ENCODE peak calls at places on chromosomes 7 and 10, in nine cellular contexts. M is lower lobe of right lung; O is AG04450; S is esophagus muscularis mucosa; I is HCT116; D is effector memory CD4-positive, alpha-beta T cell; N is right lobe of liver; E is A673; B is A549. Y is an unnamed sample.

GRCh38 chr7:66696774-66697191 is 43.8 kb upstream of the RABGEF1 start:
- DNase-seq in B (peak; percentile 28), D (no peak), E (peak; percentile 25), I (no peak), M (no peak), S (no peak), N (no peak), O (no peak), Y (no peak)

GRCh38 chr7:111429781-111430180 is 132.5 kb downstream of the IMMP2L start:
- DNase-seq in N (no peak), O (no peak), B (no peak), S (no peak), M (no peak), E (no peak), D (no peak), I (no peak), Y (no peak)

GRCh38 chr7:75737856-75738603 is 711 bp downstream of the HIP1 start:
- DNase-seq in O (no peak), E (no peak), M (no peak), B (no peak), N (no peak), S (no peak), I (no peak), D (no peak), Y (peak; percentile 35)

GRCh38 chr10:32957341-32958084 is 517 bp downstream of the ITGB1 start:
- DNase-seq in N (peak; percentile 72), M (peak; percentile 83), D (no peak), I (no peak), O (no peak), E (peak; percentile 63), S (no peak), B (peak; percentile 48), Y (peak; percentile 55)

GRCh38 chr7:1725766-1726630 is 55.9 kb downstream of the ELFN1 start:
- DNase-seq in O (no peak), D (no peak), N (no peak), S (no peak), I (no peak), B (no peak), E (no peak), M (no peak), Y (no peak)

GRCh38 chr10:29621161-29621560 is 13.6 kb downstream of the SVIL start:
- DNase-seq in E (peak; percentile 73), I (no peak), O (no peak), B (peak; percentile 15), N (peak; percentile 37), S (no peak), M (no peak), D (no peak), Y (no peak)

GRCh38 chr7:35722054-35722849 is 27.3 kb upstream of the HERPUD2 start:
- DNase-seq in O (no peak), M (no peak), N (no peak), B (no peak), E (peak; percentile 87), D (no peak), S (no peak), I (no peak), Y (peak; percentile 49)

GRCh38 chr7:3250725-3251124 is 50.3 kb upstream of the SDK1 start:
- DNase-seq in I (no peak), D (no peak), E (no peak), M (no peak), B (no peak), N (no peak), S (no peak), O (no peak), Y (no peak)

GRCh38 chr10:128069351-128070051 is 56.7 kb downstream of the MKI67 start:
- DNase-seq in B (peak; percentile 70), M (peak; percentile 70), N (peak; percentile 77), E (peak; percentile 85), I (peak; percentile 57), D (peak; percentile 72), S (no peak), O (peak; percentile 33), Y (peak; percentile 84)

GRCh38 chr7:143120696-143121405 is 11.0 kb upstream of the PIP start:
- DNase-seq in O (no peak), N (no peak), I (no peak), M (no peak), D (no peak), S (no peak), B (peak; percentile 25), E (peak; percentile 21), Y (no peak)

GRCh38 chr7:111089822-111090426 is 1.0 kb upstream of the LRRN3 start:
- DNase-seq in D (no peak), I (peak; percentile 34), E (peak; percentile 58), S (no peak), O (no peak), M (no peak), B (peak; percentile 55), N (no peak), Y (peak; percentile 44)

GRCh38 chr7:42348627-42349026 is 111.6 kb upstream of the GLI3 start:
- DNase-seq in O (no peak), M (no peak), S (no peak), E (no peak), B (no peak), I (no peak), D (no peak), N (no peak), Y (no peak)

GRCh38 chr7:155802906-155803417 is 9.3 kb downstream of the SHH start:
- DNase-seq in D (no peak), M (peak; percentile 35), O (no peak), I (no peak), N (no peak), S (no peak), B (no peak), E (no peak), Y (no peak)

GRCh38 chr7:155803418-155804376 is 8.6 kb downstream of the SHH start:
- DNase-seq in B (peak; percentile 64), I (no peak), E (peak; percentile 45), N (no peak), S (no peak), D (no peak), M (peak; percentile 91), O (no peak), Y (no peak)

GRCh38 chr7:155804897-155805825 is 7.1 kb downstream of the SHH start:
- DNase-seq in O (no peak), N (no peak), S (no peak), M (peak; percentile 74), I (no peak), E (peak; percentile 87), D (no peak), B (peak; percentile 83), Y (no peak)

GRCh38 chr7:155805826-155806095 is 6.5 kb downstream of the SHH start:
- DNase-seq in O (no peak), E (no peak), D (no peak), B (no peak), N (no peak), I (no peak), M (no peak), S (no peak), Y (no peak)

DNA sequence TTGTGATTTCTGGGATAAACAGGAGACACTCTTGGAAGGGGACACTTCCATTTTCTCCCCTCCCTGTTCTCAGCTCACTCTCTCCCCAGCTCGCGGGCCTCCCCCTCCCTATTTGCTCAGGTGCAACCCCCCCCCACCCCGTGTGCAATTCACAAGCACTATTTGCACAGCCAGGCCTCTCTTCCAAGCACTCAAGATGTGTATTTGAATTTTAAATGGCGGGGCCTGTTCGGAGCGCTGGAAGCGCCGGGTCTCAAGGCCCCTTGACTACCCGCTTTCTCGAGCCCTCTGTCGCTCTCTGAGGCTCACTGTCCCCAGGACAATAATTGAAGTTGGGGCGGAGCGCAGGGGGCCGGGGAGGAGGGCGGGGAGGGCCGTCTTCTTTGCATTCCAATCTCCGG is 7.8 kb downstream of the SHH start:
- DNase-seq in B (no peak), O (no peak), M (no peak), S (no peak), E (no peak), I (no peak), D (no peak), N (no peak), Y (no peak)
- H3K27ac ChIP-seq in B (peak overlapping the region; percentile 80), O (no peak overlapping the region), M (peak overlapping the region; percentile 84), S (no peak overlapping the region), E (no peak overlapping the region), I (no peak overlapping the region), D (no peak overlapping the region), N (no peak overlapping the region), Y (no peak overlapping the region)

GRCh38 chr7:15864260-15864991 is 177.9 kb upstream of the MEOX2 start:
- DNase-seq in E (no peak), B (no peak), N (no peak), D (no peak), S (no peak), I (no peak), O (no peak), M (no peak), Y (no peak)

GRCh38 chr7:15860264-15860949 is 173.9 kb upstream of the MEOX2 start:
- DNase-seq in M (no peak), D (no peak), N (no peak), E (no peak), S (no peak), O (no peak), B (no peak), I (no peak), Y (no peak)

GRCh38 chr7:15866753-15867152 is 180.3 kb upstream of the MEOX2 start:
- DNase-seq in M (no peak), O (no peak), I (no peak), E (no peak), D (no peak), B (no peak), N (no peak), S (no peak), Y (no peak)

GRCh38 chr7:15862781-15863165 is 176.3 kb upstream of the MEOX2 start:
- DNase-seq in E (no peak), O (no peak), B (no peak), N (no peak), D (no peak), I (no peak), S (no peak), M (no peak), Y (no peak)

GRCh38 chr7:15862016-15862780 is 175.7 kb upstream of the MEOX2 start:
- DNase-seq in E (no peak), D (no peak), N (no peak), O (no peak), S (no peak), I (no peak), M (no peak), B (no peak), Y (no peak)
- H3K27ac ChIP-seq in E (no peak overlapping the region), D (no peak overlapping the region), N (no peak overlapping the region), O (no peak overlapping the region), S (peak overlapping the region; percentile 58), I (no peak overlapping the region), M (no peak overlapping the region), B (no peak overlapping the region), Y (no peak overlapping the region)

GRCh38 chr10:22832851-22833250 is 95.0 kb upstream of the ARMC3 start:
- DNase-seq in N (no peak), I (no peak), B (no peak), M (no peak), D (no peak), O (no peak), S (no peak), E (no peak), Y (no peak)
- H3K27ac ChIP-seq in N (no peak overlapping the region), I (no peak overlapping the region), B (no peak overlapping the region), M (no peak overlapping the region), D (no peak overlapping the region), O (no peak overlapping the region), S (no peak overlapping the region), E (no peak overlapping the region), Y (no peak overlapping the region)

DNA sequence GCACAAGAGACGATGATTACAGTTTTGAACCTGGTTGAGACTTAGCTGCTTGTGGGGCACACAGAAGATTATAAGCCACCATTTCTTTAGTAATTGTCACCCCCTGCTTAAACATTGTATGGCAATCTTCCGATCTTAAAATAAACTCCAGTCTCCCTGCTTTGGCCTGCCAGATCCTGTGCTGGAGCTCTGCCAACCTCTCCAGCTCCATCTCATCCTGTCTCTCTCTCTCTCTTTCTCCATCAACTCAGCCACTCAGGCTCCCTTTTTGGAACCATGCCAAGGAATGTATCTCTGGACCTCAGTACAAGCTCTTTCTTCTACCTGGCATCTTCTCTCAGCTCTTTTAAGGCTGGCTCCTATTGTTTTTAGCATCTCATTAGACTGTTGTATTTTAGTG is 1053.2 kb downstream of the REEP3 start:
- DNase-seq in E (peak; percentile 2), M (no peak), B (no peak), N (no peak), D (no peak), I (no peak), O (no peak), S (no peak), Y (no peak)
- H3K27ac ChIP-seq in E (no peak overlapping the region), M (no peak overlapping the region), B (no peak overlapping the region), N (no peak overlapping the region), D (no peak overlapping the region), I (no peak overlapping the region), O (no peak overlapping the region), S (no peak overlapping the region), Y (no peak overlapping the region)

Y was measured in OCI-LY7.